ENCODE peak calls at places on chromosomes 2 and 18, in eight cellular contexts. N, Z, G, P, U, I, A and O are unnamed samples.

GRCh38 chr2:160752475-160753330 is 259.1 kb upstream of the RBMS1 start:
- DNase-seq in Z (no peak), N (peak), P (peak), I (peak), G (peak), U (no peak), A (peak), O (no peak)

GRCh38 chr2:143254108-143254507 is 124.9 kb downstream of the ARHGAP15 start:
- DNase-seq in I (no peak), G (no peak), P (no peak), Z (no peak), N (peak), U (no peak), A (no peak), O (no peak)

GRCh38 chr18:53380063-53380639 is 844.3 kb downstream of the MBD2 start:
- DNase-seq in Z (peak), U (peak), G (peak), N (peak), I (peak), P (peak), A (peak), O (peak)

GRCh38 chr2:3626817-3627499 is 31.0 kb upstream of the ALLC start:
- DNase-seq in Z (no peak), A (no peak), P (no peak), G (no peak), N (no peak), I (no peak), U (no peak), O (no peak)

GRCh38 chr18:47594621-47595086 is 335.8 kb downstream of the SMAD2 start:
- DNase-seq in U (no peak), N (no peak), G (no peak), Z (no peak), I (no peak), P (no peak), A (no peak), O (no peak)

GRCh38 chr2:10658041-10658913 is 31.5 kb downstream of the NOL10 start:
- DNase-seq in Z (no peak), N (peak), U (peak), A (no peak), I (peak), G (peak), P (peak), O (no peak)

GRCh38 chr18:10140928-10141327 is 227.1 kb downstream of the VAPA start:
- DNase-seq in G (peak), N (peak), Z (no peak), U (peak), I (peak), A (peak), P (no peak), O (no peak)

GRCh38 chr2:226728996-226729395 is 70.6 kb downstream of the IRS1 start:
- DNase-seq in P (peak), I (no peak), A (no peak), G (no peak), N (no peak), U (no peak), Z (no peak), O (no peak)

GRCh38 chr2:62198237-62198633 is 2.3 kb downstream of the B3GNT2 start:
- DNase-seq in P (no peak), U (peak), G (no peak), Z (peak), N (no peak), I (no peak), A (no peak), O (no peak)

DNA sequence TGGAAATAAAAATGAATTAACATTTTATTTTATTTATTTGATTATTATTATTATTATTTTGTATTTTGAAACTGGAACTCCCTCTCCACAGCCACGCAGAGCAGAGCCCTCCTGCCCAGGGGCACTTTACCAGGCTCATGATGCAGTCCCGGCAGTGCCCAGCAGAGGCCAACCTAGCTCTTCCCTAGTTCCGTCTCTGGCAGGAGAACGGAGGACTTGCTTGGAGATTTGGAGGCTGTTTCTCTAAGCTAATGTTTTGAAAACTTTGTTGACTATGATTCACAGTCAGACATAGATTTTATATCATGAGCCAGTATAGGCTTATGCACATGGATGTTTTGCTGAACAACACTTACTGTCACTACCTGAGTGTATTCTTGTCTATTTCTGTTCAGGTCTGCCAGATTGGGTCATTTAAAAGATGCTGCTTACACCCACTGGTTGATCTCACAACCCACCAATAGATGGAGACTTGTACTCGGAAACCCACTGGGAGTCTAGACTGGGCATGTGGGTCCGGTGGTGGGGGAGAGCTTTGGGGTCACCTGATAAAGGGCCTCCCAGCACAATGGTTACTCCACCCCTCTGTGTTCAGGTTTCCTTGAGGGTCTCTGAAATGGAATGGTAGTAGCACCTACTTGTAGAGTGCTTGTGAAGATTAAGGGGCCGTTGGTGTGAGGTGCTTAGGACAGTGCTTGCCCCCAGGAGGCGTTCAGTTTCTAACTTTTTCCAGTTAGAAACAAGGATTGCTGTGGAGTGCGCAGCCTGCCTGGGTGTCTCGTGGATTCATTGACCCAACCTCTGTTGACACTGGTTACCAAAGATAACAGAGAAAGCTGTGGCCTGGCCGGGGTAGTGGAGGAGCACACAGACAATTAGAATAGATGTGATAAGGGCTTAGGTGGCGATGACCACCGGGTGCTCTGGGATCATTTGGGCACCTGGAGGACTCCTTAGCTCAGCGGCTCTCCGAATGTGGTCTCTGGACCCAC is 177.3 kb downstream of the HAUS1 start:
- DNase-seq in P (peak), I (peak), N (peak), G (peak), A (peak), Z (peak), U (peak), O (peak)
- TF ChIP-seq CTCF in P (peak), I (peak), N (peak), G (peak), A (peak), Z (peak), U (peak), O (peak)

GRCh38 chr2:180358458-180358857 is 351.4 kb upstream of the CWC22 start:
- DNase-seq in Z (no peak), P (no peak), I (no peak), G (no peak), U (peak), A (no peak), N (no peak), O (no peak)

GRCh38 chr2:180364719-180365118 is 357.6 kb upstream of the CWC22 start:
- DNase-seq in G (no peak), Z (no peak), N (no peak), A (no peak), I (no peak), P (no peak), U (no peak), O (no peak)

GRCh38 chr2:180360283-180360618 is 353.2 kb upstream of the CWC22 start:
- DNase-seq in I (no peak), G (no peak), U (no peak), A (no peak), P (no peak), N (no peak), Z (no peak), O (no peak)

GRCh38 chr2:180356676-180357075 is 349.6 kb upstream of the CWC22 start:
- DNase-seq in N (no peak), P (no peak), G (no peak), A (no peak), I (no peak), U (no peak), Z (no peak), O (no peak)

GRCh38 chr2:180359522-180360282 is 352.6 kb upstream of the CWC22 start:
- DNase-seq in I (peak), G (peak), N (no peak), A (no peak), P (no peak), U (peak), Z (peak), O (no peak)
- TF ChIP-seq CTCF in I (peak), G (no peak), N (peak), A (no peak), P (no peak), U (peak), Z (peak), O (peak)

DNA sequence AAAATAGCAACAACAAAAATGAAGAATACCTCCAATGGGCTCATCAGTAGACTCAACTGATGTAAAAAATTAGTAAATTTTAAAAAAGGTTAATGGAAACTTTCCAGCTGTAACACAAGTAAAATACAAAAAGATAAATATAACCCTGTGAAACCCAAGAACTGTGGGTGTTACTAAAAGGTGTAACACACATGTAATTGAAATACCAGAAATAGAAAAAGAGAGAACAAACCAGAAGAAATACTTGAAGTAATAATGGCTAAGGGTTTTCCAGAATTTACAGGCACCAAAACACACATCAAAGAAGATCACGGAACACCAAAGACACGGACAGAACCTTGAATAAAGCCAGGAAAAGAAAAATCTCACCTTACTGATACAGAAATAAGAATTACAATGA is 590.6 kb upstream of the RAB6C start:
- DNase-seq in A (no peak), Z (no peak), P (no peak), G (no peak), U (no peak), I (no peak), N (no peak), O (no peak)
- TF ChIP-seq CTCF in A (no peak), Z (no peak), P (no peak), G (no peak), U (no peak), I (no peak), N (no peak), O (no peak)

GRCh38 chr2:223459328-223459939 is 142.7 kb downstream of the SCG2 start:
- DNase-seq in Z (no peak), N (peak), P (peak), U (no peak), G (peak), A (peak), I (peak), O (peak)
- TF ChIP-seq CTCF in Z (no peak), N (peak), P (peak), U (peak), G (no peak), A (peak), I (peak), O (no peak)

GRCh38 chr2:196535080-196535479 is 104.4 kb upstream of the CCDC150 start:
- DNase-seq in I (no peak), A (no peak), Z (no peak), U (no peak), P (no peak), G (no peak), N (no peak), O (no peak)
- TF ChIP-seq CTCF in I (no peak), A (no peak), Z (no peak), U (no peak), P (no peak), G (no peak), N (no peak), O (no peak)